ENCODE peak calls at places on chromosome 6, in four cellular contexts. One of them, this sample, is unnamed.

GRCh38 chr6:156906451-156906850 is 129.3 kb downstream of the ARID1B start:
- DNase-seq in left lung: no peak
- DNase-seq in neural progenitor cell: no peak
- DNase-seq in dorsolateral prefrontal cortex: no peak
- DNase-seq in this sample: no peak

GRCh38 chr6:154758125-154758524 is 24.9 kb downstream of the SCAF8 start:
- DNase-seq in left lung: no peak
- DNase-seq in neural progenitor cell: no peak
- DNase-seq in dorsolateral prefrontal cortex: no peak
- DNase-seq in this sample: no peak

GRCh38 chr6:163529605-163530004 is 115.1 kb downstream of the QKI start:
- DNase-seq in left lung: no peak
- DNase-seq in neural progenitor cell: no peak
- DNase-seq in dorsolateral prefrontal cortex: no peak
- DNase-seq in this sample: no peak

GRCh38 chr6:170152111-170152926 is 138.6 kb downstream of the DLL1 start:
- DNase-seq in left lung: peak; percentile 77
- DNase-seq in neural progenitor cell: peak; percentile 59
- DNase-seq in dorsolateral prefrontal cortex: peak; percentile 65
- DNase-seq in this sample: peak; percentile 70

GRCh38 chr6:145406733-145407256 is 328.5 kb downstream of the EPM2A start:
- DNase-seq in left lung: no peak
- DNase-seq in neural progenitor cell: no peak
- DNase-seq in dorsolateral prefrontal cortex: no peak
- DNase-seq in this sample: no peak

GRCh38 chr6:126252154-126252553 is 87.8 kb upstream of the CENPW start:
- DNase-seq in left lung: no peak
- DNase-seq in neural progenitor cell: peak; percentile 11
- DNase-seq in dorsolateral prefrontal cortex: no peak
- DNase-seq in this sample: no peak

GRCh38 chr6:112365952-112366351 is 18.8 kb downstream of the RFPL4B start:
- DNase-seq in left lung: peak; percentile 68
- DNase-seq in neural progenitor cell: no peak
- DNase-seq in dorsolateral prefrontal cortex: no peak
- DNase-seq in this sample: no peak

GRCh38 chr6:100160913-100161312 is 166.9 kb upstream of the MCHR2 start:
- DNase-seq in left lung: no peak
- DNase-seq in neural progenitor cell: peak; percentile 54
- DNase-seq in dorsolateral prefrontal cortex: no peak
- DNase-seq in this sample: no peak

GRCh38 chr6:129632081-129632758 is 77.8 kb downstream of the ARHGAP18 start:
- DNase-seq in left lung: no peak
- DNase-seq in neural progenitor cell: no peak
- DNase-seq in dorsolateral prefrontal cortex: no peak
- DNase-seq in this sample: no peak

GRCh38 chr6:151488226-151488625 is 5.6 kb upstream of the CCDC170 start:
- DNase-seq in left lung: no peak
- DNase-seq in neural progenitor cell: no peak
- DNase-seq in dorsolateral prefrontal cortex: no peak
- DNase-seq in this sample: no peak

GRCh38 chr6:89351632-89352328 is 742 bp downstream of the UBE2J1 start:
- DNase-seq in left lung: no peak
- DNase-seq in neural progenitor cell: no peak
- DNase-seq in dorsolateral prefrontal cortex: no peak
- DNase-seq in this sample: no peak

GRCh38 chr6:145075425-145075824 is 659.9 kb downstream of the EPM2A start:
- DNase-seq in left lung: no peak
- DNase-seq in neural progenitor cell: no peak
- DNase-seq in dorsolateral prefrontal cortex: no peak
- DNase-seq in this sample: no peak

GRCh38 chr6:113271437-113271836 is 585.7 kb upstream of the MARCKS start:
- DNase-seq in left lung: no peak
- DNase-seq in neural progenitor cell: no peak
- DNase-seq in dorsolateral prefrontal cortex: no peak
- DNase-seq in this sample: no peak

GRCh38 chr6:127391019-127391974 is 47.9 kb upstream of the ECHDC1 start:
- DNase-seq in left lung: no peak
- DNase-seq in neural progenitor cell: no peak
- DNase-seq in dorsolateral prefrontal cortex: no peak
- DNase-seq in this sample: no peak

GRCh38 chr6:166620478-166621113 is 6.5 kb downstream of the RPS6KA2 start:
- DNase-seq in left lung: no peak
- DNase-seq in neural progenitor cell: no peak
- DNase-seq in dorsolateral prefrontal cortex: no peak
- DNase-seq in this sample: no peak
- H3K4me3 ChIP-seq in left lung: no peak overlapping the region
- H3K4me3 ChIP-seq in neural progenitor cell: no peak overlapping the region
- H3K4me3 ChIP-seq in dorsolateral prefrontal cortex: no peak overlapping the region
- H3K4me3 ChIP-seq in this sample: no peak overlapping the region

DNA sequence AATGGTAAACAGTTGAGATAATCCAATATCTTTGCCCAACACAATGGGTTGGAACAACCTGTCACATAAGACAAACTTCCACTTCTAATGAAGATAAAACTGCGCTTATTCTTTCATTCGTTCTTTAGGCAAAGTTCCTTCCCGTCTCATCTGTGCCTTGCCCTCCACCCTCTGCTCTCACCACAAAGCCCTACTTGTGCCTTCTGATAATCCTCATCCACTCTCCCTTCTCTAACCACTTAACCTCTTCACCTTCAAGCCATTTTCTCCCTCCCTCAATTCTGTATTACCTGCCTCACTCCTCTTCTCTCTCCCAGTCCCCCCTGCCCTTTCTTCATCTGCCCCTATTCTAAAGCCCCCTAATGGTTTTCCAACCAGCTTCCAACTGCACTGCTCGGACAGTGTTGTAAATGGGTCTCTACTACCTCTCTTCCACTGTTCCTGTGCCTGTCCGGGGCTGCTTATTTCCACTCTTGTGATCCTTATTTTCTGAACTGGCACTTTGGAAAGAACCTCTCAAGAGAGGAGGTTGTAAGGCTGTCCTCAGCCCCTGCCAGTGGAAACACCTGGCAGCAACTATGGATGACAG is 62.9 kb upstream of the MYB start:
- DNase-seq in left lung: no peak
- DNase-seq in neural progenitor cell: no peak
- DNase-seq in dorsolateral prefrontal cortex: no peak
- DNase-seq in this sample: no peak
- H3K27ac ChIP-seq in left lung: no peak overlapping the region
- H3K27ac ChIP-seq in neural progenitor cell: no peak overlapping the region
- H3K27ac ChIP-seq in dorsolateral prefrontal cortex: no peak overlapping the region
- H3K27ac ChIP-seq in this sample: no peak overlapping the region

GRCh38 chr6:42783876-42784738 is 2.3 kb downstream of the BICRAL start:
- DNase-seq in left lung: no peak
- DNase-seq in neural progenitor cell: no peak
- DNase-seq in dorsolateral prefrontal cortex: no peak
- DNase-seq in this sample: no peak

GRCh38 chr6:42781546-42781810 is 374 bp upstream of the BICRAL start:
- DNase-seq in left lung: no peak
- DNase-seq in neural progenitor cell: no peak
- DNase-seq in dorsolateral prefrontal cortex: no peak
- DNase-seq in this sample: no peak

GRCh38 chr6:42782689-42783176 is 881 bp downstream of the BICRAL start:
- DNase-seq in left lung: peak; percentile 90
- DNase-seq in neural progenitor cell: peak; percentile 83
- DNase-seq in dorsolateral prefrontal cortex: peak; percentile 80
- DNase-seq in this sample: peak; percentile 77

GRCh38 chr6:42783177-42783875 is 1.5 kb downstream of the BICRAL start:
- DNase-seq in left lung: peak; percentile 92
- DNase-seq in neural progenitor cell: peak; percentile 75
- DNase-seq in dorsolateral prefrontal cortex: peak; percentile 60
- DNase-seq in this sample: peak; percentile 84

GRCh38 chr6:42781811-42782688 is at the start of gene BICRAL:
- DNase-seq in left lung: peak; percentile 81
- DNase-seq in neural progenitor cell: peak; percentile 74
- DNase-seq in dorsolateral prefrontal cortex: no peak
- DNase-seq in this sample: peak; percentile 68
- H3K4me3 ChIP-seq in left lung: peak within 1 kb of the TSS; percentile 63
- H3K4me3 ChIP-seq in neural progenitor cell: peak within 1 kb of the TSS; percentile 90
- H3K4me3 ChIP-seq in dorsolateral prefrontal cortex: peak within 1 kb of the TSS; percentile 82
- H3K4me3 ChIP-seq in this sample: peak within 1 kb of the TSS; percentile 73

GRCh38 chr6:73710948-73711347 is 14.9 kb downstream of the CD109 start:
- DNase-seq in left lung: no peak
- DNase-seq in neural progenitor cell: no peak
- DNase-seq in dorsolateral prefrontal cortex: no peak
- DNase-seq in this sample: no peak

GRCh38 chr6:73710470-73710869 is 14.5 kb downstream of the CD109 start:
- DNase-seq in left lung: no peak
- DNase-seq in neural progenitor cell: no peak
- DNase-seq in dorsolateral prefrontal cortex: no peak
- DNase-seq in this sample: no peak

GRCh38 chr6:73713426-73714147 is 17.6 kb downstream of the CD109 start:
- DNase-seq in left lung: no peak
- DNase-seq in neural progenitor cell: no peak
- DNase-seq in dorsolateral prefrontal cortex: no peak
- DNase-seq in this sample: no peak

GRCh38 chr6:73714227-73714626 is 18.2 kb downstream of the CD109 start:
- DNase-seq in left lung: no peak
- DNase-seq in neural progenitor cell: no peak
- DNase-seq in dorsolateral prefrontal cortex: no peak
- DNase-seq in this sample: no peak

DNA sequence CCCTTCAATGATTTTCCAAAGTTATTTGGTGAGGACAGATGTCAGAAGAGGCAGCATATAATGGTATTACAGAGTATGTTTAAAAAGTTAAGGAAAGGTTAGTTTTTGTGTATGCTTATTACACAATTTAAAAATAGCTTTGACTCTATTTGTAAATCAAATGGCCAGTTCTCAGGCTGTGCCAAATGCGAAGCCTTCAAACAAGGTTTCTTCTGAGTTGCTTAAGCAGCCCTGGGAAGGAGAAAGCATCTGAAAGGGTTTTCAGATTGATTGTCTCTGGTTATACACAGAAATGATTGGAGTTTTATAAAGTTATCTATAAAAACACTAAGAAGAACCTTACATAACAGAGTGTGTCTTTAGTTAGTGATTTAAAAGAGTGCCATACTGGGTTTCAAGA is 16.5 kb downstream of the CD109 start:
- DNase-seq in left lung: no peak
- DNase-seq in neural progenitor cell: no peak
- DNase-seq in dorsolateral prefrontal cortex: no peak
- DNase-seq in this sample: no peak
- H3K27ac ChIP-seq in left lung: no peak overlapping the region
- H3K27ac ChIP-seq in neural progenitor cell: no peak overlapping the region
- H3K27ac ChIP-seq in dorsolateral prefrontal cortex: peak overlapping the region; percentile 73
- H3K27ac ChIP-seq in this sample: peak overlapping the region; percentile 3

GRCh38 chr6:137097057-137097456 is 52.3 kb upstream of the IL20RA start:
- DNase-seq in left lung: no peak
- DNase-seq in neural progenitor cell: no peak
- DNase-seq in dorsolateral prefrontal cortex: no peak
- DNase-seq in this sample: no peak

GRCh38 chr6:137097526-137097925 is 52.8 kb upstream of the IL20RA start:
- DNase-seq in left lung: no peak
- DNase-seq in neural progenitor cell: no peak
- DNase-seq in dorsolateral prefrontal cortex: no peak
- DNase-seq in this sample: no peak

GRCh38 chr6:137102851-137103492 is 58.2 kb upstream of the IL20RA start:
- DNase-seq in left lung: no peak
- DNase-seq in neural progenitor cell: no peak
- DNase-seq in dorsolateral prefrontal cortex: no peak
- DNase-seq in this sample: no peak

GRCh38 chr6:137102050-137102848 is 57.5 kb upstream of the IL20RA start:
- DNase-seq in left lung: no peak
- DNase-seq in neural progenitor cell: no peak
- DNase-seq in dorsolateral prefrontal cortex: no peak
- DNase-seq in this sample: no peak

DNA sequence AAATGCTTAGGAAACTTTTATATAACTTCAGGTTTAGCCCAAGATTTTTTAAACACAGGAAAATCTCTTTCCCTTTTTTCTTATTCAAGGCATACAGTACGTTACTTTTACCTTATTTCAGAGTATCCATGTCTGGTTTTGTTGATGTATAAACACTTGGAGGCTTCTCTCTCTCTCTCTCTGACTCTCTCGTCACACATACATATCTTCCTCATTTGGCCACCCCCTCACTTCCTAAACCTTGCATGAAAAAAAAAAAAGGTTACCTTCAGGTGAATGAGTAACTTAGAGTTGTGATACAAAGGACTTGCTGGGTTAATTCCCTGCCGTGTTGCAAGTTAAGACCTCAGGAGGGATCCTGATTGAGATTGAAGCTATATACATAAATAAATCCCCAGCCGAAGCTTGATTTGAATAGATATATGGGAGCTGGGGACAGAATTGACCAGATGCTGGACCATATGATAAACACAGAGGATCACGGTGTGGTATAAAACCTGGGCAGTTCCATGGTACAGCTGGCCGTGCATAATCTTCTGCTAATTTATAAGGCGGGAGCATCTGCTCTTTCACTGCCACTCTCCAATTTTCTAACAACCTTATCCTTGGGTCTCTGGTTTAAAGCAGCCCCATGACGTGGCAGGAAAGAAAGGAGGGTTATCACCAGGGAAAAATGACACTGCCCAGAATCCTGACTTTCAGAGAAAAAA is 55.1 kb upstream of the IL20RA start:
- DNase-seq in left lung: no peak
- DNase-seq in neural progenitor cell: no peak
- DNase-seq in dorsolateral prefrontal cortex: no peak
- DNase-seq in this sample: no peak
- H3K4me3 ChIP-seq in left lung: no peak overlapping the region
- H3K4me3 ChIP-seq in neural progenitor cell: no peak overlapping the region
- H3K4me3 ChIP-seq in dorsolateral prefrontal cortex: no peak overlapping the region
- H3K4me3 ChIP-seq in this sample: no peak overlapping the region